ENCODE peak calls at places on chromosomes 6 and 20, in six cellular contexts. N is right cardiac atrium, T is cardiac fibroblast, K is HCT116, Q is astrocyte of the spinal cord, D is tibial nerve. V is an unnamed sample.

GRCh38 chr6:125779924-125780539 is 10.7 kb upstream of the NCOA7 start:
- DNase-seq in K (peak), N (peak), T (peak), Q (peak), D (peak), V (peak)

GRCh38 chr6:33410711-33411631 is at the start of gene PHF1:
- DNase-seq in T (peak), N (peak), Q (no peak), D (no peak), K (peak), V (peak)

GRCh38 chr20:11676618-11677289 is 240.9 kb upstream of the BTBD3 start:
- DNase-seq in K (peak), D (no peak), T (peak), N (no peak), Q (peak), V (peak)

GRCh38 chr20:63778034-63778752 is 38.6 kb downstream of the SLC2A4RG start:
- DNase-seq in D (no peak), N (no peak), T (peak), Q (no peak), K (peak), V (no peak)

GRCh38 chr20:41234546-41234945 is 83.0 kb downstream of the ZHX3 start:
- DNase-seq in N (peak), Q (peak), D (no peak), T (no peak), K (no peak), V (no peak)

GRCh38 chr6:140441256-140441655 is 1066.8 kb upstream of the CITED2 start:
- DNase-seq in Q (peak), T (peak), N (peak), K (no peak), D (peak), V (peak)

GRCh38 chr6:107634147-107635057 is 144.5 kb downstream of the SOBP start:
- DNase-seq in N (peak), T (no peak), K (no peak), D (no peak), Q (no peak), V (no peak)

GRCh38 chr6:33698494-33698893 is 13.0 kb downstream of the UQCC2 start:
- DNase-seq in Q (no peak), T (no peak), K (no peak), N (no peak), D (no peak), V (no peak)

GRCh38 chr6:33172307-33173227 is 19.7 kb downstream of the COL11A2 start:
- DNase-seq in N (peak), T (peak), Q (peak), K (peak), D (no peak), V (no peak)

GRCh38 chr6:25623065-25623464 is 28.9 kb upstream of the SCGN start:
- DNase-seq in Q (no peak), T (no peak), K (no peak), D (no peak), N (no peak), V (no peak)

GRCh38 chr20:21380711-21381110 is 16.6 kb downstream of the NKX2-4 start:
- DNase-seq in N (no peak), D (no peak), Q (no peak), T (no peak), K (no peak), V (no peak)

GRCh38 chr6:169529931-169530761 is 171.7 kb downstream of the WDR27 start:
- DNase-seq in D (no peak), Q (peak), T (peak), N (peak), K (no peak), V (no peak)

GRCh38 chr6:62974452-62974851 is 236.8 kb upstream of the FKBP1C start:
- DNase-seq in Q (no peak), K (no peak), D (no peak), T (no peak), N (no peak), V (no peak)

GRCh38 chr6:13725570-13725969 is 13.9 kb upstream of the RANBP9 start:
- DNase-seq in K (peak), T (peak), N (no peak), Q (peak), D (no peak), V (no peak)

GRCh38 chr6:26097268-26097875 is 10.1 kb downstream of the HFE start:
- DNase-seq in Q (peak), T (peak), K (peak), D (peak), N (peak), V (no peak)

GRCh38 chr20:50292324-50293243 is 102.0 kb downstream of the CEBPB start:
- DNase-seq in T (peak), K (no peak), N (peak), D (peak), Q (peak), V (peak)

GRCh38 chr20:47875302-47876025 is 90.2 kb upstream of the SULF2 start:
- DNase-seq in Q (no peak), N (no peak), K (no peak), T (no peak), D (no peak), V (no peak)

DNA sequence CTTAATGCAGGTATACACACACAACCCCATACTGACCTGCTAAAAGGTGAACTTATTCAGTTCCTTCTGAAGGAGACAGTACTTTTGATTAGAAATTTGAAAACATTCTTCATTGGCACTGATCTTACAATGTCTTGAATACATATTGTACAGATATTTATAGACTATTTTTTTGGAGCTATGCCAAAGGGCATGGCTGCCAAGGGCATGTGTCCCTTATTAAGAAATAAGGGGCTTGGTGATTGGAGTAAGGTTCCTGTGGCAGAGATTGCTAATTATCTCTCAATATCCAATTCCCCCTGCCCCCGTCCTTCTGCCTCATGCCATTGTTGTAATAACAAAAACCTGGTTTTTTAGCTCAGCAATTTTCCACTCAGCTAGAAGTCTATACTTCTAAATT is 355.9 kb downstream of the FARS2 start:
- DNase-seq in T (no peak), Q (no peak), K (no peak), N (no peak), D (no peak), V (no peak)
- H3K4me3 ChIP-seq in T (no peak), Q (no peak), K (no peak), N (no peak), D (no peak), V (no peak)

DNA sequence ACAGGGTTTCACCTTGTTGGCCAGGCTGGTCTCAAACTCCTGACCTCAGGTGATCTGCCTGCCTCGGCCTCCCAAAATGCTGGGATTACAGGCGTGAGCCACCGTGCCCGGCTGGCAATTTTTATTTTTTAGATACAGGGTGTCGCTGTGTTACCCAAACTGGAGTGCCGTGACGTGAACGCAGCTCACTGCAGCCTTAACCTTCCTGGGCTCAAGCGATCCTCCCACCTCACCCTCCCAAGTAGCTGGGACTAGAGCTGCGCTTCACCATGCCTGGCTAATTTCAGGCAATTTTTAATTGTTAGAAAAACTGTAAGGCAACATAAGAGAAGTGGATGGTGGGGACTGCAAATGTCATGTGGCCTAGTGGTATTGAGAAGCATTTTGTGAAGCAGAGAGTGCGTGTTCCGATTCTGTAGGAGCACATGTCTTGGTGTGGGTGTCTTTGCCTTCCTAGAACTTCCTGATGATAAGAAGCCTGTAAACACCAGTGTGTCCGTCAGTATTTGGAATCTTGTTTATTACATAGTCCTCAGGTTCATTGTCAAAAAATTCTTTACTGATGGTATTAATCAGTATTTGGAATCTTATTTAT is 18.0 kb downstream of the JARID2 start:
- DNase-seq in K (no peak), N (no peak), D (no peak), Q (no peak), T (no peak), V (no peak)
- H3K4me3 ChIP-seq in K (no peak), N (no peak), D (no peak), Q (no peak), T (no peak), V (no peak)

DNA sequence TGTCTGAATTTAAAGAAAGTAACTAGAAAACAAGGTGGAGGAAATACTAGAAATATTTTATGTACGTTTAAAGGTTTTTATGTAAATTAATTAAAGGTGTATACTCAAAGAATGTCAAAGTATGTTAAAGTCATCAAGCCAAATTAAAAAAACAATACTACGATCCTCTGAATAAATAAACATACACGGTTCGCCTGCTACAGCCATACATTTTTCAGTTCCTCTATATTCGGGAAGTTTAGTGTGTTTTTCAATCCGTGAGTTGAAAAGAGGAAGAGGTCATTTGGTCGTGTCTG is 626 bp downstream of the STX7 start:
- DNase-seq in N (no peak), Q (no peak), K (no peak), D (no peak), T (no peak), V (no peak)
- H3K4me3 ChIP-seq in N (peak), Q (peak), K (peak), D (peak), T (peak), V (peak)

GRCh38 chr6:159761135-159761872 is 541 bp upstream of the ACAT2 start:
- DNase-seq in D (no peak), T (peak), K (no peak), Q (peak), N (peak), V (peak)
- H3K4me3 ChIP-seq in D (peak), T (peak), K (peak), Q (peak), N (peak), V (peak)

GRCh38 chr20:1265226-1265915 is 723 bp upstream of the SNPH start:
- DNase-seq in T (no peak), K (no peak), Q (peak), N (no peak), D (no peak), V (no peak)

GRCh38 chr20:1266167-1266973 is at the start of gene SNPH:
- DNase-seq in D (peak), K (peak), N (peak), T (peak), Q (peak), V (peak)

GRCh38 chr20:1267809-1268374 is 1.8 kb downstream of the SNPH start:
- DNase-seq in D (no peak), T (no peak), K (no peak), Q (no peak), N (no peak), V (no peak)

GRCh38 chr20:1265916-1266166 is 253 bp upstream of the SNPH start:
- DNase-seq in T (no peak), K (no peak), Q (no peak), N (no peak), D (no peak), V (no peak)

DNA sequence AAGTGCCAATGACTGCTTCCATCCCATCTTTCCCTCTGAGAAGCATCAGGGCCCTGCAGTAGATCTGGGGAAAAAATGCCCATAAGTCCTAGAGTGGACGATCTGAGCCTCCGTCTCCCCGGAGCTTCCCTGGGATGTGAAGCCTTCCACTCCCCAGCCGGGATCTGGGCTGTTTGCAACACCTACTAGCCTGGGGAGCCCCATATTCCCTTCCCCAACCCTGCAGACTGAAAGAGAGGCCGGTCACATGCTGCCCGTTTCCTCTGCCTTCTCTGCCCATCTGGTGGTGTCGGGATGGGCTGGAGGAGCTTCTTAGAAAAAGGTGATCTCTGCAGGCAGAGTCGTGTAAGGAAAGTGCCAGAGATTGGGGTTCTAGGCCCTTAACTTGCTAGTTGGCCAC is 1.1 kb downstream of the SNPH start:
- DNase-seq in N (no peak), D (no peak), K (no peak), Q (no peak), T (no peak), V (no peak)
- H3K4me3 ChIP-seq in N (no peak), D (no peak), K (peak), Q (peak), T (peak), V (no peak)

GRCh38 chr6:80696268-80696667 is 589.8 kb downstream of the BCKDHB start:
- DNase-seq in Q (no peak), D (no peak), T (no peak), K (no peak), N (no peak), V (no peak)
- H3K4me3 ChIP-seq in Q (no peak), D (no peak), T (no peak), K (no peak), N (no peak), V (no peak)

V was measured in Peyer's patch.